ENCODE peak calls at places on chromosomes 16 and 17, in six cellular contexts. One of them, this sample, is unnamed.

GRCh38 chr17:14737984-14738651 is 437.2 kb downstream of the HS3ST3B1 start:
- DNase-seq in AG10803: peak
- DNase-seq in osteocyte: peak
- DNase-seq in tibial nerve: peak
- DNase-seq in bronchial epithelial cell: peak
- DNase-seq in AG04449: peak
- DNase-seq in this sample: no peak

GRCh38 chr17:32964541-32964940 is 27.1 kb upstream of the SPACA3 start:
- DNase-seq in AG04449: no peak
- DNase-seq in AG10803: no peak
- DNase-seq in bronchial epithelial cell: no peak
- DNase-seq in osteocyte: no peak
- DNase-seq in tibial nerve: no peak
- DNase-seq in this sample: no peak

GRCh38 chr17:18198530-18198929 is 14.9 kb downstream of the ALKBH5 start:
- DNase-seq in AG10803: no peak
- DNase-seq in AG04449: no peak
- DNase-seq in tibial nerve: no peak
- DNase-seq in osteocyte: no peak
- DNase-seq in bronchial epithelial cell: no peak
- DNase-seq in this sample: no peak

GRCh38 chr17:47998044-47998443 is 27.1 kb downstream of the CDK5RAP3 start:
- DNase-seq in tibial nerve: no peak
- DNase-seq in osteocyte: no peak
- DNase-seq in AG10803: no peak
- DNase-seq in AG04449: no peak
- DNase-seq in bronchial epithelial cell: no peak
- DNase-seq in this sample: no peak

GRCh38 chr17:17540278-17540906 is 44.2 kb upstream of the RASD1 start:
- DNase-seq in AG04449: no peak
- DNase-seq in osteocyte: no peak
- DNase-seq in tibial nerve: no peak
- DNase-seq in AG10803: no peak
- DNase-seq in bronchial epithelial cell: no peak
- DNase-seq in this sample: no peak

GRCh38 chr16:30902070-30902972 is 5.9 kb downstream of the CTF1 start:
- DNase-seq in tibial nerve: peak
- DNase-seq in osteocyte: peak
- DNase-seq in AG10803: peak
- DNase-seq in bronchial epithelial cell: peak
- DNase-seq in AG04449: no peak
- DNase-seq in this sample: peak

GRCh38 chr17:35069311-35069710 is 5.8 kb upstream of the RFFL start:
- DNase-seq in tibial nerve: no peak
- DNase-seq in AG04449: no peak
- DNase-seq in osteocyte: no peak
- DNase-seq in AG10803: peak
- DNase-seq in bronchial epithelial cell: peak
- DNase-seq in this sample: no peak

GRCh38 chr17:33667052-33667509 is 374.0 kb upstream of the ASIC2 start:
- DNase-seq in tibial nerve: no peak
- DNase-seq in AG04449: no peak
- DNase-seq in AG10803: no peak
- DNase-seq in bronchial epithelial cell: peak
- DNase-seq in osteocyte: no peak
- DNase-seq in this sample: no peak

GRCh38 chr17:19904924-19905323 is 37.2 kb upstream of the ULK2 start:
- DNase-seq in bronchial epithelial cell: no peak
- DNase-seq in osteocyte: peak
- DNase-seq in AG10803: no peak
- DNase-seq in tibial nerve: peak
- DNase-seq in AG04449: no peak
- DNase-seq in this sample: no peak

GRCh38 chr16:85637808-85638186 is 24.7 kb downstream of the GSE1 start:
- DNase-seq in tibial nerve: no peak
- DNase-seq in AG04449: no peak
- DNase-seq in bronchial epithelial cell: no peak
- DNase-seq in AG10803: no peak
- DNase-seq in osteocyte: no peak
- DNase-seq in this sample: no peak

GRCh38 chr16:21689107-21689506 is 25.3 kb downstream of the OTOA start:
- DNase-seq in AG04449: no peak
- DNase-seq in osteocyte: no peak
- DNase-seq in bronchial epithelial cell: no peak
- DNase-seq in tibial nerve: no peak
- DNase-seq in AG10803: no peak
- DNase-seq in this sample: no peak

GRCh38 chr16:73171380-73171779 is 123.5 kb upstream of the ZFHX3 start:
- DNase-seq in AG04449: no peak
- DNase-seq in bronchial epithelial cell: no peak
- DNase-seq in AG10803: no peak
- DNase-seq in osteocyte: no peak
- DNase-seq in tibial nerve: no peak
- DNase-seq in this sample: no peak

GRCh38 chr17:57862990-57863667 is 13.3 kb upstream of the MRPS23 start:
- DNase-seq in bronchial epithelial cell: no peak
- DNase-seq in AG10803: no peak
- DNase-seq in tibial nerve: no peak
- DNase-seq in AG04449: no peak
- DNase-seq in osteocyte: no peak
- DNase-seq in this sample: no peak

GRCh38 chr16:4323845-4324478 is 8.1 kb downstream of the GLIS2 start:
- DNase-seq in tibial nerve: peak
- DNase-seq in AG04449: no peak
- DNase-seq in osteocyte: no peak
- DNase-seq in bronchial epithelial cell: no peak
- DNase-seq in AG10803: peak
- DNase-seq in this sample: no peak

GRCh38 chr17:73343739-73344454 is 32.1 kb upstream of the CDC42EP4 start:
- DNase-seq in osteocyte: no peak
- DNase-seq in AG04449: no peak
- DNase-seq in tibial nerve: no peak
- DNase-seq in AG10803: no peak
- DNase-seq in bronchial epithelial cell: no peak
- DNase-seq in this sample: no peak

GRCh38 chr17:59760164-59760563 is 52.7 kb downstream of the VMP1 start:
- DNase-seq in AG10803: no peak
- DNase-seq in AG04449: no peak
- DNase-seq in bronchial epithelial cell: no peak
- DNase-seq in tibial nerve: no peak
- DNase-seq in osteocyte: no peak
- DNase-seq in this sample: no peak

GRCh38 chr17:47883589-47884426 is 12.2 kb upstream of the SP2 start:
- DNase-seq in osteocyte: no peak
- DNase-seq in bronchial epithelial cell: no peak
- DNase-seq in AG04449: no peak
- DNase-seq in AG10803: no peak
- DNase-seq in tibial nerve: no peak
- DNase-seq in this sample: no peak

GRCh38 chr16:51651061-51651466 is 500.0 kb upstream of the SALL1 start:
- DNase-seq in bronchial epithelial cell: no peak
- DNase-seq in osteocyte: no peak
- DNase-seq in AG10803: no peak
- DNase-seq in AG04449: no peak
- DNase-seq in tibial nerve: no peak
- DNase-seq in this sample: no peak

GRCh38 chr17:80940171-80941123 is 51.2 kb upstream of the CHMP6 start:
- DNase-seq in bronchial epithelial cell: no peak
- DNase-seq in tibial nerve: no peak
- DNase-seq in AG10803: no peak
- DNase-seq in AG04449: no peak
- DNase-seq in osteocyte: no peak
- DNase-seq in this sample: no peak

GRCh38 chr17:2343421-2343820 is 6.1 kb downstream of the SGSM2 start:
- DNase-seq in AG04449: no peak
- DNase-seq in tibial nerve: no peak
- DNase-seq in AG10803: no peak
- DNase-seq in bronchial epithelial cell: peak
- DNase-seq in osteocyte: no peak
- DNase-seq in this sample: no peak

GRCh38 chr17:57989011-57989345 is 924 bp upstream of the VEZF1 start:
- DNase-seq in bronchial epithelial cell: no peak
- DNase-seq in tibial nerve: no peak
- DNase-seq in AG10803: no peak
- DNase-seq in osteocyte: no peak
- DNase-seq in AG04449: no peak
- DNase-seq in this sample: no peak

GRCh38 chr17:17227608-17228520 is 9.1 kb downstream of the FLCN start:
- DNase-seq in tibial nerve: no peak
- DNase-seq in AG04449: no peak
- DNase-seq in AG10803: no peak
- DNase-seq in bronchial epithelial cell: no peak
- DNase-seq in osteocyte: no peak
- DNase-seq in this sample: no peak

DNA sequence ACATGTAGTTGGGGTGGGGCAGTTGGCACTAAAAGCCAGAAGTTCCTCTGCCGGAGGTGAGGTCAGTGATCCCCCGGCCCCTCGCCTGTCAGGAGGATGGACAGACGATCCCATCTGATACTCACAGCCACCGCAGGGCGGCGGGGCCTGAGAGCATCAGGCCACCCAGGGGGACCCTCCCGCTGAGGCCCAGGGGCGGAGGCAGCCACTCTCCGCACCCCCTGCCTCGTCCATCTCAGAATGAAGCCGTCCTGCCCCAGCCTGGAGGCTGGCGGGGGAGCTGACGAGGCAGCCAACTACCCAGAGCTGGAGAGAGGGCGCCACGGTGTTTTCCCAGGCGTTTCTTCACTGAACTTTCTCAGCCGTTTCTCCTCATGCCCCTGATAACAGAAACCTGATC is 22.6 kb downstream of the TPSD1 start:
- DNase-seq in AG10803: no peak
- DNase-seq in AG04449: no peak
- DNase-seq in osteocyte: peak
- DNase-seq in bronchial epithelial cell: no peak
- DNase-seq in tibial nerve: no peak
- DNase-seq in this sample: peak
- TF ChIP-seq CTCF in AG10803: no peak
- TF ChIP-seq CTCF in AG04449: no peak
- TF ChIP-seq CTCF in osteocyte: no peak
- TF ChIP-seq CTCF in bronchial epithelial cell: no peak
- TF ChIP-seq CTCF in tibial nerve: no peak
- TF ChIP-seq CTCF in this sample: peak

DNA sequence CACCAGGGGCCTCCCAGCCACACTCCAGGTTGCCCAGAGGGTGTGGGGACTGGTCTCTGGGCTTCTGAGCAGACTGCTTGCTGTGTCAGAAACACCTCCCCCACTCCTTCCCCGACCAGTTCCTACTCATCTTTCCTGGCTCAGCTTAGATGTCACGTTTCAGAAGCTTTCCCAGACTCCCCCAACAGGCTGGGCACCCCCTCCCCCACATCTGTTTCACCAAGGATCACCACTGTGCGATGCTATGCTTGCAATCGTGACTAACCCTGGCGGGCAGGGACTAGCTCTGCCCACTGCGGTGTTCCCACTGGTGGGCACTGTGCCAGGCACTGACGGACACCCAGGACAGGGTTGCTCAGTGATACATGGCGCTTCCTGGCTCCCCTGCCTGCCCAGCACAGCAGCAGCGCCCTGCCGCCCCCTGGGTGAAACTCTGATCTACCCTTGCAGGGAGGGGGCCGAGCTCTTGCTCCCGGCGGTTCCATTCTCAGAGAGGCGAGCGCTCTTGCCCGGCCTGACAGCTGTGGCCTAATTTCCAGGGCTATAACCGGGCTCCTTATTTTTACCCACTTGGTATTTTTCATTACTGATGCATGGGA is 29.4 kb upstream of the MTSS2 start:
- DNase-seq in AG10803: peak
- DNase-seq in osteocyte: peak
- DNase-seq in AG04449: peak
- DNase-seq in bronchial epithelial cell: peak
- DNase-seq in tibial nerve: no peak
- DNase-seq in this sample: no peak
- TF ChIP-seq CTCF in AG10803: peak
- TF ChIP-seq CTCF in osteocyte: no peak
- TF ChIP-seq CTCF in AG04449: no peak
- TF ChIP-seq CTCF in bronchial epithelial cell: peak
- TF ChIP-seq CTCF in tibial nerve: no peak
- TF ChIP-seq CTCF in this sample: no peak

DNA sequence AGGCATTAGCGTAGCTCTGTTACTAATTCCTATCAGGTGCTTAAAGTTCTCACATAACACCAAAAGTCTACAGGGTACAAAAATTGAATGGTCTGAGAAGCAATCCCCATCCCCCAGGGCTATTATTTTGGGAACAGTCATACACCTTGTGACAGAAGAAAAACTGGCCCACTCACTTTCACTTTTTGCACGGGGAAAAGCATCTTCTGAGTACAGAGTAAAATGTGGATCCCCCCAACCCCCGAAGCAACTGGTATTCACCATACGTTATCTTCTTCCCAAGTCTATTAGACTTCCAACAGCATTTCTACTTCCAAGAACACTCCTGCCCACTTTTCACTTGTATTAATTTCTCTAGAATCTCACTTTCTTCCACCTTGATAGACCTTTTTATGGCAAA is 11.8 kb downstream of the GGA3 start:
- DNase-seq in osteocyte: no peak
- DNase-seq in bronchial epithelial cell: no peak
- DNase-seq in tibial nerve: no peak
- DNase-seq in AG04449: no peak
- DNase-seq in AG10803: no peak
- DNase-seq in this sample: no peak
- TF ChIP-seq CTCF in osteocyte: no peak
- TF ChIP-seq CTCF in bronchial epithelial cell: no peak
- TF ChIP-seq CTCF in tibial nerve: no peak
- TF ChIP-seq CTCF in AG04449: no peak
- TF ChIP-seq CTCF in AG10803: no peak
- TF ChIP-seq CTCF in this sample: no peak

GRCh38 chr16:81552743-81553079 is 108.1 kb downstream of the CMIP start:
- DNase-seq in AG04449: no peak
- DNase-seq in osteocyte: no peak
- DNase-seq in AG10803: no peak
- DNase-seq in tibial nerve: no peak
- DNase-seq in bronchial epithelial cell: no peak
- DNase-seq in this sample: no peak
- TF ChIP-seq CTCF in AG04449: no peak
- TF ChIP-seq CTCF in osteocyte: no peak
- TF ChIP-seq CTCF in AG10803: no peak
- TF ChIP-seq CTCF in tibial nerve: no peak
- TF ChIP-seq CTCF in bronchial epithelial cell: peak
- TF ChIP-seq CTCF in this sample: no peak

GRCh38 chr16:74723224-74723623 is 22.6 kb upstream of the MLKL start:
- DNase-seq in bronchial epithelial cell: no peak
- DNase-seq in AG04449: no peak
- DNase-seq in AG10803: no peak
- DNase-seq in tibial nerve: no peak
- DNase-seq in osteocyte: no peak
- DNase-seq in this sample: no peak
- TF ChIP-seq CTCF in bronchial epithelial cell: no peak
- TF ChIP-seq CTCF in AG04449: no peak
- TF ChIP-seq CTCF in AG10803: no peak
- TF ChIP-seq CTCF in tibial nerve: no peak
- TF ChIP-seq CTCF in osteocyte: no peak
- TF ChIP-seq CTCF in this sample: no peak

DNA sequence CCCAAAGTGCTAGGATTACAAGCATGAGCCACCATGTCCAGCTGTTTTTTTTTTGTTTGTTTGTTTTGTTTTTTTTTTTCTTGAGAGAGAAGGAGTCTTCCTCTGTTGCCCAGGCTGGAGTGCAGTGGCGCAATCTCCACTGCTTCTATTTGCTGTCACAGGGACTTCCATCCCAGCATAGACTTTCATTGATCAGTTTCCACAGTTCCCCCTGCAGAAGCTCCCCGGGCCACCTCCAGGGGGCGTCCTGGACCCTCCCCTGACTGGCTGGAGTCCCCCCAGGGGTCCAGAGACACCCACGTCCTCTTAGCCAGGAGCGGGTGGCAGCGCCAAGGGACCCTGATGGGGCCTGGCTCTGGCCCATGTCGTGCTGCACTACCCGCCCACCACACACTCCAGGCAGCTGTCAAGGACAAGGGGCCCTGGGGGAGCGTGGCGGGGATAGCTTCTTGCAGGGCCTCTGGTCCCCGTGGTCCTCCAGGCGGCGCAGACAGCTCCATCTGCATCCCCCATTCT is 3.1 kb upstream of the NPW start:
- DNase-seq in bronchial epithelial cell: no peak
- DNase-seq in AG10803: no peak
- DNase-seq in AG04449: no peak
- DNase-seq in tibial nerve: no peak
- DNase-seq in osteocyte: no peak
- DNase-seq in this sample: no peak
- TF ChIP-seq CTCF in bronchial epithelial cell: peak
- TF ChIP-seq CTCF in AG10803: peak
- TF ChIP-seq CTCF in AG04449: peak
- TF ChIP-seq CTCF in tibial nerve: no peak
- TF ChIP-seq CTCF in osteocyte: peak
- TF ChIP-seq CTCF in this sample: peak

This sample was measured in type B pancreatic cell.